ENCODE peak calls at places on chromosomes 5 and 9, in nine cellular contexts. R is spleen, C is astrocyte, Y is SK-N-SH, X is upper lobe of right lung, I is coronary artery, L is H1, J is psoas muscle, F is HCT116. A is an unnamed sample.

GRCh38 chr5:157252741-157253465 is 13.0 kb upstream of the CYFIP2 start:
- DNase-seq in R (peak), C (peak), Y (peak), X (no peak), I (no peak), L (no peak), J (no peak), F (no peak), A (no peak)

GRCh38 chr5:15459200-15459599 is 40.8 kb upstream of the FBXL7 start:
- DNase-seq in R (no peak), C (no peak), Y (no peak), X (no peak), I (no peak), L (no peak), J (no peak), F (no peak), A (no peak)

GRCh38 chr9:2622361-2623045 is 916 bp downstream of the VLDLR start:
- DNase-seq in R (peak), C (no peak), Y (peak), X (peak), I (peak), L (no peak), J (peak), F (no peak), A (peak)

GRCh38 chr9:107049046-107049824 is 186.3 kb downstream of the ZNF462 start:
- DNase-seq in R (no peak), C (peak), Y (no peak), X (no peak), I (no peak), L (no peak), J (no peak), F (no peak), A (no peak)

GRCh38 chr9:82584349-82584846 is 478.5 kb downstream of the RASEF start:
- DNase-seq in R (no peak), C (peak), Y (no peak), X (no peak), I (no peak), L (no peak), J (no peak), F (no peak), A (no peak)

GRCh38 chr9:27336829-27337228 is 39.9 kb upstream of the EQTN start:
- DNase-seq in R (no peak), C (no peak), Y (no peak), X (no peak), I (no peak), L (no peak), J (no peak), F (no peak), A (no peak)

GRCh38 chr5:58259685-58260152 is 200.2 kb downstream of the PLK2 start:
- DNase-seq in R (no peak), C (peak), Y (no peak), X (no peak), I (no peak), L (peak), J (no peak), F (peak), A (peak)

GRCh38 chr5:2857837-2858236 is 106.4 kb upstream of the IRX2 start:
- DNase-seq in R (no peak), C (no peak), Y (no peak), X (no peak), I (no peak), L (no peak), J (no peak), F (no peak), A (no peak)

GRCh38 chr5:160181965-160182622 is 47.2 kb upstream of the FABP6 start:
- DNase-seq in R (no peak), C (no peak), Y (no peak), X (no peak), I (no peak), L (no peak), J (no peak), F (no peak), A (no peak)

GRCh38 chr5:91643796-91644195 is 260.7 kb upstream of the ARRDC3 start:
- DNase-seq in R (no peak), C (peak), Y (no peak), X (no peak), I (no peak), L (no peak), J (no peak), F (no peak), A (no peak)

GRCh38 chr5:172280937-172281336 is 2.6 kb downstream of the UBTD2 start:
- DNase-seq in R (no peak), C (peak), Y (no peak), X (no peak), I (no peak), L (no peak), J (no peak), F (no peak), A (no peak)

GRCh38 chr9:114263853-114264510 is 58.9 kb upstream of the ORM1 start:
- DNase-seq in R (no peak), C (no peak), Y (no peak), X (no peak), I (no peak), L (no peak), J (no peak), F (no peak), A (no peak)

GRCh38 chr9:87285183-87285582 is 212.5 kb upstream of the DAPK1 start:
- DNase-seq in R (no peak), C (peak), Y (peak), X (no peak), I (no peak), L (no peak), J (no peak), F (no peak), A (no peak)

GRCh38 chr5:172179032-172179989 is 8.7 kb downstream of the STK10 start:
- DNase-seq in R (peak), C (peak), Y (no peak), X (no peak), I (no peak), L (no peak), J (no peak), F (no peak), A (peak)

GRCh38 chr5:142304013-142304701 is 20.7 kb downstream of the SPRY4 start:
- DNase-seq in R (no peak), C (no peak), Y (no peak), X (no peak), I (no peak), L (no peak), J (no peak), F (no peak), A (no peak)

GRCh38 chr5:147396070-147396469 is 113.8 kb downstream of the DPYSL3 start:
- DNase-seq in R (peak), C (no peak), Y (no peak), X (peak), I (no peak), L (no peak), J (peak), F (no peak), A (no peak)

GRCh38 chr9:89755835-89756234 is 151.0 kb downstream of the GADD45G start:
- DNase-seq in R (peak), C (peak), Y (no peak), X (no peak), I (no peak), L (no peak), J (no peak), F (no peak), A (peak)

GRCh38 chr5:116273458-116274242 is 188.8 kb downstream of the COMMD10 start:
- DNase-seq in R (no peak), C (peak), Y (no peak), X (no peak), I (no peak), L (no peak), J (no peak), F (no peak), A (no peak)

GRCh38 chr9:135968601-135969000 is 7.4 kb upstream of the UBAC1 start:
- DNase-seq in R (no peak), C (no peak), Y (no peak), X (no peak), I (no peak), L (no peak), J (no peak), F (no peak), A (no peak)

GRCh38 chr5:173815571-173815970 is 72.6 kb upstream of the CPEB4 start:
- DNase-seq in R (no peak), C (no peak), Y (no peak), X (no peak), I (no peak), L (no peak), J (no peak), F (no peak), A (no peak)
- TF ChIP-seq CTCF in R (no peak), C (no peak), Y (no peak), X (no peak), I (no peak), L (no peak), J (no peak), F (no peak), A (no peak)

GRCh38 chr5:56094579-56095361 is 100.0 kb upstream of the IL6ST start:
- DNase-seq in R (no peak), C (no peak), Y (no peak), X (no peak), I (no peak), L (no peak), J (no peak), F (no peak), A (no peak)

GRCh38 chr5:56099346-56099745 is 104.6 kb upstream of the IL6ST start:
- DNase-seq in R (no peak), C (peak), Y (peak), X (no peak), I (no peak), L (no peak), J (no peak), F (no peak), A (no peak)

GRCh38 chr5:56093970-56094369 is 99.2 kb upstream of the IL6ST start:
- DNase-seq in R (no peak), C (no peak), Y (no peak), X (no peak), I (no peak), L (no peak), J (no peak), F (no peak), A (no peak)

GRCh38 chr5:56095579-56096102 is 100.9 kb upstream of the IL6ST start:
- DNase-seq in R (no peak), C (no peak), Y (no peak), X (no peak), I (no peak), L (no peak), J (no peak), F (no peak), A (no peak)

GRCh38 chr5:56097055-56097454 is 102.3 kb upstream of the IL6ST start:
- DNase-seq in R (no peak), C (no peak), Y (no peak), X (no peak), I (no peak), L (no peak), J (no peak), F (no peak), A (no peak)
- H3K27ac ChIP-seq in R (no peak), C (no peak), Y (no peak), X (no peak), I (no peak), L (no peak), J (no peak), F (no peak), A (no peak)

GRCh38 chr5:33423018-33423630 is 17.6 kb upstream of the TARS1 start:
- DNase-seq in R (no peak), C (no peak), Y (no peak), X (no peak), I (no peak), L (no peak), J (no peak), F (peak), A (no peak)
- TF ChIP-seq CTCF in R (no peak), C (peak), Y (peak), X (peak), I (no peak), L (peak), J (peak), F (peak), A (peak)

GRCh38 chr9:76181020-76181641 is 213.1 kb downstream of the RFK start:
- DNase-seq in R (no peak), C (peak), Y (no peak), X (no peak), I (no peak), L (no peak), J (no peak), F (peak), A (peak)

GRCh38 chr9:76176176-76176575 is 218.1 kb downstream of the RFK start:
- DNase-seq in R (no peak), C (no peak), Y (no peak), X (no peak), I (no peak), L (no peak), J (no peak), F (no peak), A (no peak)

GRCh38 chr9:76181781-76182180 is 212.4 kb downstream of the RFK start:
- DNase-seq in R (no peak), C (no peak), Y (no peak), X (no peak), I (no peak), L (no peak), J (no peak), F (no peak), A (no peak)

GRCh38 chr9:76177924-76178323 is 216.3 kb downstream of the RFK start:
- DNase-seq in R (no peak), C (no peak), Y (no peak), X (no peak), I (no peak), L (no peak), J (no peak), F (no peak), A (no peak)

DNA sequence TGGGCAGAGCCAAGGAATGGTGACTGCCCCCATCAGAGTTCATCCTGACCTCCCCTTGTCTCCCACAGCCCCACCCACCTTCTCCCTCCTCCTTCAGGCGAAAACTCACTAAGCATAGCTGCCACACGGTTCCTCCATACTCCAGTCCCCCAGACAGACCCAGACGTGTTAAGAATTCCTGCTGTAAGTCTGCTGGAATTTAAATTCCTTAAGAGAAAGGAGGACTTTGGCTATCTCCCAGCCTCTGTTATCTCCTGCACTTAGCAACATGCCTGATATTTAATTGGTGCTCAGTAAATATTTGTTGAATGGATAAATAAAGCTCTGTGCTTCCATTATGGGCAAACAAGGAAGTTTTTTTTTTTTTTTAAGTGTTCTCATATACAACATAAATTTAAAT is 213.7 kb downstream of the RFK start:
- DNase-seq in R (no peak), C (peak), Y (no peak), X (no peak), I (no peak), L (no peak), J (no peak), F (peak), A (peak)
- H3K27ac ChIP-seq in R (no peak), C (peak), Y (no peak), X (no peak), I (no peak), L (no peak), J (no peak), F (no peak), A (no peak)

GRCh38 chr5:59569608-59570334 is 323.8 kb downstream of the PDE4D start:
- DNase-seq in R (no peak), C (peak), Y (no peak), X (no peak), I (no peak), L (no peak), J (no peak), F (no peak), A (no peak)
- TF ChIP-seq CTCF in R (no peak), C (no peak), Y (no peak), X (no peak), I (no peak), L (no peak), J (no peak), F (no peak), A (peak)

A was measured in foreskin keratinocyte.